ENCODE peak calls at places on chromosomes 16 and 17, in four cellular contexts. C, H, D and V are unnamed samples.

GRCh38 chr17:71335212-71335611 is 785.6 kb upstream of the SOX9 start:
- DNase-seq in C (no peak), H (no peak), D (no peak), V (no peak)

GRCh38 chr16:6096931-6097665 is 999.5 kb upstream of the EEF2KMT start:
- DNase-seq in C (no peak), H (no peak), D (peak), V (no peak)

GRCh38 chr16:12639044-12639443 is 164.6 kb downstream of the CPPED1 start:
- DNase-seq in C (no peak), H (no peak), D (no peak), V (no peak)

GRCh38 chr16:84423416-84423837 is 55.1 kb downstream of the ATP2C2 start:
- DNase-seq in C (no peak), H (no peak), D (peak), V (no peak)

GRCh38 chr17:67629963-67630320 is 87.8 kb upstream of the NOL11 start:
- DNase-seq in C (peak), H (no peak), D (peak), V (peak)

GRCh38 chr17:55726440-55726839 is 3.8 kb upstream of the TMEM100 start:
- DNase-seq in C (no peak), H (peak), D (no peak), V (peak)

GRCh38 chr17:75777243-75777922 is 7.2 kb upstream of the UNK start:
- DNase-seq in C (no peak), H (no peak), D (no peak), V (no peak)

GRCh38 chr17:68455756-68456528 is 1.4 kb downstream of the WIPI1 start:
- DNase-seq in C (peak), H (peak), D (no peak), V (no peak)

GRCh38 chr17:18984273-18985114 is 20.1 kb downstream of the FAM83G start:
- DNase-seq in C (no peak), H (no peak), D (no peak), V (no peak)

GRCh38 chr16:31267332-31268032 is 7.7 kb downstream of the ITGAM start:
- DNase-seq in C (no peak), H (no peak), D (no peak), V (no peak)

GRCh38 chr16:46562979-46563378 is 58.2 kb downstream of the SHCBP1 start:
- DNase-seq in C (no peak), H (no peak), D (no peak), V (no peak)

GRCh38 chr16:27123795-27124194 is 57.1 kb downstream of the C16orf82 start:
- DNase-seq in C (no peak), H (no peak), D (no peak), V (no peak)

GRCh38 chr17:29089601-29090044 is 46.7 kb downstream of the PIPOX start:
- DNase-seq in C (peak), H (peak), D (peak), V (peak)

GRCh38 chr16:46746821-46747776 is 1.0 kb downstream of the MYLK3 start:
- DNase-seq in C (no peak), H (no peak), D (peak), V (no peak)

GRCh38 chr16:64094992-64095579 is 1026.8 kb downstream of the CDH11 start:
- DNase-seq in C (no peak), H (no peak), D (no peak), V (no peak)

GRCh38 chr16:88339926-88340754 is 42.6 kb upstream of the ZNF469 start:
- DNase-seq in C (no peak), H (no peak), D (no peak), V (no peak)

GRCh38 chr16:86150646-86151371 is 251.8 kb downstream of the IRF8 start:
- DNase-seq in C (no peak), H (no peak), D (no peak), V (no peak)

GRCh38 chr17:77287432-77288068 is 146.8 kb downstream of the SEC14L1 start:
- DNase-seq in C (peak), H (peak), D (peak), V (peak)

GRCh38 chr17:82236142-82236971 is 7.5 kb downstream of the SLC16A3 start:
- DNase-seq in C (no peak), H (peak), D (peak), V (no peak)

GRCh38 chr16:65524997-65525396 is 403.1 kb upstream of the CDH11 start:
- DNase-seq in C (no peak), H (no peak), D (no peak), V (no peak)

GRCh38 chr17:6638046-6638908 is 2.2 kb downstream of the KIAA0753 start:
- DNase-seq in C (no peak), H (no peak), D (no peak), V (no peak)

GRCh38 chr16:23564964-23565363 is 7.4 kb downstream of the UBFD1 start:
- DNase-seq in C (no peak), H (no peak), D (peak), V (no peak)

GRCh38 chr16:74862743-74863244 is 88.2 kb upstream of the FA2H start:
- DNase-seq in C (peak), H (peak), D (peak), V (peak)

GRCh38 chr17:73359987-73360410 is 48.2 kb upstream of the CDC42EP4 start:
- DNase-seq in C (no peak), H (peak), D (no peak), V (peak)

GRCh38 chr17:58052951-58053715 is 30.1 kb upstream of the DYNLL2 start:
- DNase-seq in C (no peak), H (no peak), D (no peak), V (no peak)

GRCh38 chr17:79169861-79170260 is 95.2 kb downstream of the ENGASE start:
- DNase-seq in C (no peak), H (no peak), D (no peak), V (no peak)